ENCODE peak calls at places on chromosomes 6 and 20, in nine cellular contexts. W is mesenchymal stem cell, K is GM23248, O is ovary, Z is AG04450, Y is neural progenitor cell, E is GM23338, R is cardiac muscle cell, L is left ventricle myocardium inferior. N is an unnamed sample.

GRCh38 chr6:9205645-9206044 is 770.3 kb upstream of the SLC35B3 start:
- DNase-seq in K (peak), O (no peak), L (no peak), Z (no peak), Y (no peak), W (no peak), E (no peak), R (no peak), N (no peak)

GRCh38 chr6:33840064-33840926 is 36.5 kb upstream of the MLN start:
- DNase-seq in R (no peak), O (peak), Y (no peak), W (peak), K (peak), L (no peak), E (no peak), Z (peak), N (no peak)

GRCh38 chr20:35302421-35303335 is 10.5 kb upstream of the FAM83C start:
- DNase-seq in L (no peak), W (no peak), R (no peak), O (no peak), E (no peak), Z (no peak), K (no peak), Y (no peak), N (no peak)

GRCh38 chr20:54479138-54479906 is 3.9 kb downstream of the DOK5 start:
- DNase-seq in Y (peak), O (no peak), E (peak), K (peak), L (no peak), Z (no peak), W (no peak), R (peak), N (no peak)

GRCh38 chr6:149766156-149766768 is 16.7 kb downstream of the PCMT1 start:
- DNase-seq in E (no peak), W (no peak), L (no peak), O (no peak), Z (no peak), Y (no peak), R (no peak), K (peak), N (no peak)

GRCh38 chr6:75808507-75808906 is 59.5 kb downstream of the MYO6 start:
- DNase-seq in W (no peak), Y (no peak), K (no peak), E (no peak), L (no peak), O (no peak), R (no peak), Z (no peak), N (no peak)

GRCh38 chr20:20412750-20413149 is 44.8 kb downstream of the INSM1 start:
- DNase-seq in W (no peak), O (no peak), E (no peak), L (no peak), R (no peak), K (no peak), Z (no peak), Y (peak), N (no peak)

GRCh38 chr20:62623488-62624324 is 18.6 kb upstream of the SLCO4A1 start:
- DNase-seq in Z (peak), O (peak), R (peak), K (peak), Y (peak), E (peak), W (peak), L (peak), N (no peak)

GRCh38 chr6:24599179-24599578 is 46.8 kb downstream of the KIAA0319 start:
- DNase-seq in W (no peak), K (no peak), R (no peak), Y (no peak), Z (no peak), O (no peak), E (no peak), L (no peak), N (no peak)

GRCh38 chr6:6412221-6412620 is 91.8 kb upstream of the F13A1 start:
- DNase-seq in R (no peak), W (no peak), Y (no peak), K (no peak), Z (no peak), L (no peak), O (no peak), E (no peak), N (no peak)

GRCh38 chr20:37531856-37532255 is 4.2 kb upstream of the BLCAP start:
- DNase-seq in R (no peak), K (no peak), L (no peak), Z (no peak), W (no peak), E (no peak), O (no peak), Y (no peak), N (no peak)

GRCh38 chr6:154800338-154800737 is 67.1 kb downstream of the SCAF8 start:
- DNase-seq in R (no peak), W (no peak), E (no peak), K (no peak), Y (no peak), Z (no peak), O (no peak), L (no peak), N (no peak)

GRCh38 chr20:29298759-29299613 is 1958.5 kb upstream of the DEFB115 start:
- DNase-seq in R (no peak), E (no peak), Y (no peak), Z (no peak), L (no peak), W (no peak), O (no peak), K (no peak), N (no peak)

GRCh38 chr6:170535002-170535401 is 18.1 kb downstream of the PSMB1 start:
- DNase-seq in Z (no peak), R (no peak), O (no peak), W (no peak), E (no peak), L (no peak), Y (no peak), K (no peak), N (no peak)

GRCh38 chr6:1346101-1346500 is 34.2 kb downstream of the FOXQ1 start:
- DNase-seq in R (no peak), Y (no peak), L (no peak), Z (no peak), K (no peak), O (no peak), E (no peak), W (no peak), N (no peak)

GRCh38 chr6:108809211-108809610 is 39.0 kb upstream of the ARMC2 start:
- DNase-seq in W (no peak), O (no peak), L (no peak), E (no peak), Z (no peak), Y (no peak), K (no peak), R (no peak), N (no peak)

GRCh38 chr6:170124836-170125235 is 166.0 kb downstream of the DLL1 start:
- DNase-seq in K (no peak), E (no peak), R (no peak), L (no peak), Z (no peak), O (no peak), Y (no peak), W (no peak), N (no peak)

GRCh38 chr6:42279144-42279781 is 61.6 kb upstream of the MRPS10 start:
- DNase-seq in K (peak), L (no peak), Y (no peak), Z (no peak), R (no peak), E (no peak), O (peak), W (no peak), N (no peak)

GRCh38 chr6:70411542-70411941 is 1.8 kb upstream of the FAM135A start:
- DNase-seq in W (no peak), Z (no peak), Y (no peak), E (no peak), R (no peak), K (no peak), L (no peak), O (no peak), N (no peak)

GRCh38 chr6:15881150-15881549 is 218.3 kb upstream of the DTNBP1 start:
- DNase-seq in L (no peak), W (no peak), E (no peak), Y (no peak), K (no peak), Z (no peak), R (no peak), O (no peak), N (no peak)

GRCh38 chr6:14037402-14038277 is 79.9 kb upstream of the CD83 start:
- DNase-seq in E (no peak), Y (no peak), W (peak), R (no peak), L (no peak), O (no peak), Z (peak), K (peak), N (no peak)

GRCh38 chr6:143136647-143137046 is 76.0 kb downstream of the AIG1 start:
- DNase-seq in R (no peak), O (no peak), Y (no peak), Z (no peak), E (peak), L (no peak), K (no peak), W (no peak), N (no peak)

GRCh38 chr6:52726193-52726542 is 37.1 kb downstream of the GSTA2 start:
- DNase-seq in O (no peak), Y (no peak), K (no peak), R (no peak), E (no peak), L (no peak), W (no peak), Z (no peak), N (no peak)

GRCh38 chr6:106872044-106872443 is 102.5 kb downstream of the CD24 start:
- DNase-seq in K (peak), O (no peak), R (no peak), W (no peak), L (no peak), E (no peak), Z (no peak), Y (no peak), N (no peak)

GRCh38 chr20:62195072-62195400 is 12.2 kb downstream of the MTG2 start:
- DNase-seq in Z (no peak), E (no peak), Y (no peak), L (no peak), R (no peak), O (no peak), W (no peak), K (no peak), N (no peak)

GRCh38 chr20:25042531-25043498 is 15.1 kb downstream of the ACSS1 start:
- DNase-seq in O (no peak), R (no peak), W (no peak), Z (no peak), Y (no peak), E (no peak), K (no peak), L (peak), N (no peak)

GRCh38 chr6:89976141-89977020 is 82.1 kb downstream of the GJA10 start:
- DNase-seq in L (no peak), E (no peak), W (no peak), Y (peak), R (no peak), Z (no peak), O (no peak), K (no peak), N (no peak)

GRCh38 chr6:7235712-7236311 is 77.2 kb downstream of the SSR1 start:
- DNase-seq in K (no peak), R (no peak), Z (no peak), O (no peak), E (no peak), L (no peak), Y (no peak), W (no peak), N (no peak)

GRCh38 chr20:31595654-31596411 is 9.3 kb upstream of the ID1 start:
- DNase-seq in K (peak), Z (peak), L (peak), Y (peak), W (peak), R (peak), E (peak), O (peak), N (no peak)

GRCh38 chr6:73083886-73084285 is 141.4 kb downstream of the KHDC1L start:
- DNase-seq in E (no peak), R (no peak), Z (no peak), K (no peak), L (no peak), Y (no peak), W (no peak), O (no peak), N (peak)

GRCh38 chr6:89270951-89271721 is 44.0 kb downstream of the GABRR2 start:
- DNase-seq in E (no peak), Z (no peak), L (no peak), O (no peak), Y (no peak), W (no peak), K (no peak), R (no peak), N (no peak)

GRCh38 chr6:15358579-15359327 is 112.9 kb downstream of the JARID2 start:
- DNase-seq in Y (no peak), E (no peak), R (peak), W (peak), O (no peak), L (no peak), K (no peak), Z (no peak), N (no peak)

GRCh38 chr6:41037107-41037900 is 1.7 kb downstream of the UNC5CL start:
- DNase-seq in O (no peak), W (no peak), Z (no peak), Y (no peak), L (no peak), R (no peak), E (no peak), K (peak), N (no peak)

GRCh38 chr6:117448732-117449131 is 23.0 kb upstream of the ROS1 start:
- DNase-seq in K (peak), R (no peak), O (no peak), W (peak), Y (no peak), Z (peak), E (no peak), L (no peak), N (no peak)

GRCh38 chr6:105814745-105815536 is 271.2 kb upstream of the PRDM1 start:
- DNase-seq in O (no peak), E (no peak), Y (no peak), R (no peak), K (no peak), W (no peak), L (no peak), Z (no peak), N (no peak)

GRCh38 chr6:1312444-1313363 is 806 bp downstream of the FOXQ1 start:
- DNase-seq in L (no peak), Z (no peak), K (peak), Y (peak), E (peak), R (peak), W (no peak), O (no peak), N (no peak)

GRCh38 chr6:110587328-110587727 is 110.9 kb upstream of the SLC22A16 start:
- DNase-seq in O (no peak), R (no peak), W (no peak), Z (no peak), K (no peak), L (no peak), E (no peak), Y (no peak), N (no peak)

GRCh38 chr6:46684771-46685170 is 2.9 kb upstream of the TDRD6 start:
- DNase-seq in Y (no peak), K (peak), W (peak), Z (no peak), O (no peak), R (no peak), E (no peak), L (no peak), N (no peak)

GRCh38 chr6:55131616-55132015 is 42.7 kb upstream of the HCRTR2 start:
- DNase-seq in L (no peak), Z (no peak), R (no peak), E (no peak), Y (no peak), K (no peak), O (no peak), W (peak), N (no peak)

GRCh38 chr6:43913388-43914271 is 143.6 kb downstream of the VEGFA start:
- DNase-seq in R (no peak), Y (no peak), L (no peak), W (peak), K (peak), O (no peak), E (no peak), Z (no peak), N (no peak)

GRCh38 chr6:43914272-43915147 is 144.5 kb downstream of the VEGFA start:
- DNase-seq in Z (no peak), W (no peak), O (no peak), Y (peak), K (no peak), R (no peak), E (no peak), L (no peak), N (no peak)

GRCh38 chr6:43916924-43917877 is 147.2 kb downstream of the VEGFA start:
- DNase-seq in E (no peak), Y (no peak), Z (no peak), L (no peak), O (peak), R (no peak), W (peak), K (peak), N (no peak)

GRCh38 chr6:43916091-43916923 is 146.3 kb downstream of the VEGFA start:
- DNase-seq in E (no peak), Z (no peak), Y (no peak), R (no peak), L (no peak), W (no peak), K (peak), O (no peak), N (no peak)

GRCh38 chr6:43915213-43915869 is 145.3 kb downstream of the VEGFA start:
- DNase-seq in O (no peak), W (no peak), Y (no peak), R (no peak), E (no peak), L (no peak), K (no peak), Z (no peak), N (no peak)
- H3K27ac ChIP-seq in O (no peak), W (no peak), Y (no peak), R (no peak), E (no peak), L (no peak), K (no peak), Z (no peak), N (no peak)

DNA sequence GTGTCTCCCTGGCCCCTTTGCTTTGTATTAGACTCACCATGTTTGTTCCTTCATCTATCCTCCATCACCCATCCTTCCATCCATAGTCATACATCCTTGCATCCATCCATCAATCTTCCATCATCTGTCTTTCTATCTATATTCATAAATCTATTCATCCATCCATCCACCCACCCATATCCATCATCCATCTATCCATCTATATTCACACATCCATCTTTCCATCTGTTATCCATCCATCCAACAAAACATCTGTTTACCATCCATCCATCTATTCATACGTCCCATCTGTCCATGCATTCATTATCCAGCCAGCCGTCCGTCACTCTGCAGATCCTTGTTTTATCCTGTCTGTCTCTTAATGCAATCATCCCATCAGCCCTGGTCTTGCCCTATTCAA is 10.6 kb downstream of the DDR1 start:
- DNase-seq in O (no peak), L (no peak), Y (no peak), R (no peak), E (no peak), K (no peak), W (no peak), Z (no peak), N (no peak)
- H3K27ac ChIP-seq in O (no peak), L (no peak), Y (no peak), R (no peak), E (no peak), K (no peak), W (no peak), Z (no peak), N (no peak)

GRCh38 chr20:17867546-17867945 is 101.0 kb downstream of the SNX5 start:
- DNase-seq in Y (no peak), Z (no peak), E (no peak), W (no peak), K (no peak), R (no peak), O (no peak), L (no peak), N (no peak)

GRCh38 chr20:17869295-17869994 is 99.1 kb downstream of the SNX5 start:
- DNase-seq in Y (no peak), R (no peak), L (no peak), E (no peak), W (no peak), K (no peak), Z (no peak), O (no peak), N (no peak)

GRCh38 chr20:17868700-17869231 is 99.8 kb downstream of the SNX5 start:
- DNase-seq in R (no peak), W (no peak), K (no peak), E (no peak), O (no peak), Y (no peak), Z (no peak), L (no peak), N (no peak)

GRCh38 chr20:17867119-17867518 is 101.5 kb downstream of the SNX5 start:
- DNase-seq in L (no peak), W (no peak), Z (no peak), Y (no peak), K (no peak), E (no peak), R (no peak), O (no peak), N (no peak)

DNA sequence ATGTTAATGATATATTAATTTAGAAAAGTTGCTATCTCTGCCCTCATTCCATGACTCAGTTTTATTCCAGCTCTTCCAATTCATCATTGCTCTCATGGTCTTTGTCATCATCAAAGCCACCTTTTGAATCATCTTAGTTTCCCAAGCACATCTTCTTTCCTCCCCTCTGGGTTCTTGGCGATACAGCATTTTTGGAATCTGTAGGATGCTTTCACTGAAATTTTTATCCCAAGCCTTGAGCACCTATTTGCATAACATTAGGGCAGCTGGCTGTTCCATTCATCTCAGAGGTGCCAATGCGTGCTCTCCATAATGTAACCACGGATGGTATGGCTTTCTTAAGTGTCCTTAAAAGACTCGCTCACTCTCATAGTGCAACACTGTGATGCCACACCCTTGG is 100.4 kb downstream of the SNX5 start:
- DNase-seq in K (peak), Z (no peak), Y (no peak), L (no peak), E (peak), R (no peak), W (no peak), O (no peak), N (no peak)
- H3K27ac ChIP-seq in K (no peak), Z (no peak), Y (no peak), L (no peak), E (peak), R (no peak), W (no peak), O (no peak), N (no peak)

GRCh38 chr20:58699246-58700107 is 6.9 kb downstream of the NPEPL1 start:
- DNase-seq in O (no peak), Y (no peak), Z (no peak), L (peak), E (no peak), W (no peak), R (no peak), K (no peak), N (no peak)

GRCh38 chr20:58701431-58702160 is 9.0 kb downstream of the NPEPL1 start:
- DNase-seq in R (no peak), Y (no peak), L (peak), Z (no peak), K (no peak), E (no peak), W (no peak), O (no peak), N (no peak)

GRCh38 chr20:58702161-58702510 is 9.5 kb downstream of the NPEPL1 start:
- DNase-seq in W (no peak), Y (no peak), K (no peak), L (no peak), Z (no peak), O (peak), E (no peak), R (no peak), N (no peak)

GRCh38 chr20:58700121-58700780 is 7.7 kb downstream of the NPEPL1 start:
- DNase-seq in K (peak), W (no peak), L (peak), Z (peak), R (no peak), O (no peak), E (no peak), Y (no peak), N (no peak)

DNA sequence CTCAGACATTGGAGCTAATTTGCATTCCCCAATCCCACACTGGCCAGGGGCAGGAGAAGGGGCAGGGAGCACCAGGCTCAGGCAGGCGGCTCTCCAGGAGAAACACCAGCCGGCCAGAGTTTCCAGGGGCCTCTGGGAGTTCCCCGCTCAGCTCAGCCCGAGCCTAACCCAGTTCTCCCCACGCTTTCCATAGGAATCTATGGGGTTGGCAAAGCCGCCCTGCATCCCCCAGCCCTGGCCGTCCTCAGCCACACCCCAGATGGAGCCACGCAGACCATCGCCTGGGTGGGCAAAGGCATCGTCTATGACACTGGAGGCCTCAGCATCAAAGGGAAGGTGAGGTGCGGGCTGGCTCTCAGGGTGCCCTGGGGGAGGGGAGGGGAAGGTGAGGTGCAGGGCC is 8.2 kb downstream of the NPEPL1 start:
- DNase-seq in E (no peak), L (peak), O (no peak), K (no peak), Y (no peak), W (no peak), R (no peak), Z (no peak), N (no peak)
- H3K27ac ChIP-seq in E (no peak), L (no peak), O (no peak), K (no peak), Y (no peak), W (no peak), R (no peak), Z (no peak), N (no peak)